ENCODE peak calls at places on chromosomes 4 and X, in nine cellular contexts. W, D, Y, P, Z, A, G, N and C are unnamed samples.
A peak's percentile ranks its signal among the peaks of the same experiment; 100 is the strongest.

GRCh38 chr4:81781824-81782223 is 310.1 kb upstream of the RASGEF1B start:
- DNase-seq in W (no peak), D (no peak), Y (no peak), P (no peak), Z (no peak), A (no peak), G (no peak), N (no peak), C (no peak)

GRCh38 chr4:13968723-13969122 is 341.2 kb upstream of the BOD1L1 start:
- DNase-seq in W (no peak), D (no peak), Y (no peak), P (no peak), Z (no peak), A (no peak), G (no peak), N (peak; percentile 56), C (no peak)

GRCh38 chr4:59571805-59572430 is 1628.2 kb upstream of the ADGRL3 start:
- DNase-seq in W (no peak), D (no peak), Y (no peak), P (no peak), Z (no peak), A (no peak), G (no peak), N (peak; percentile 1), C (no peak)

GRCh38 chr4:20319785-20320184 is 68.1 kb downstream of the SLIT2 start:
- DNase-seq in W (no peak), D (no peak), Y (no peak), P (no peak), Z (no peak), A (no peak), G (no peak), N (no peak), C (no peak)

GRCh38 chr4:91212140-91212681 is 1085.0 kb downstream of the CCSER1 start:
- DNase-seq in W (no peak), D (no peak), Y (no peak), P (no peak), Z (no peak), A (no peak), G (no peak), N (no peak), C (no peak)

GRCh38 chr4:47334597-47335185 is 128.8 kb downstream of the COMMD8 start:
- DNase-seq in W (no peak), D (no peak), Y (no peak), P (no peak), Z (no peak), A (peak; percentile 46), G (peak; percentile 22), N (peak; percentile 34), C (no peak)

GRCh38 chr4:20684852-20685763 is 15.2 kb upstream of the PACRGL start:
- DNase-seq in W (no peak), D (no peak), Y (no peak), P (no peak), Z (no peak), A (peak; percentile 40), G (peak; percentile 56), N (peak; percentile 51), C (peak; percentile 24)

GRCh38 chr4:88533088-88533790 is 9.7 kb upstream of the PYURF start:
- DNase-seq in W (no peak), D (no peak), Y (no peak), P (no peak), Z (no peak), A (no peak), G (peak; percentile 79), N (peak; percentile 79), C (no peak)

GRCh38 chr4:59553063-59553738 is 1646.9 kb upstream of the ADGRL3 start:
- DNase-seq in W (no peak), D (no peak), Y (no peak), P (no peak), Z (no peak), A (peak; percentile 47), G (peak; percentile 71), N (peak; percentile 64), C (peak; percentile 18)

GRCh38 chr4:109990307-109991257 is 77.9 kb downstream of the EGF start:
- DNase-seq in W (no peak), D (peak; percentile 85), Y (no peak), P (no peak), Z (no peak), A (no peak), G (no peak), N (no peak), C (peak; percentile 49)

GRCh38 chr4:163077611-163078010 is 89.1 kb downstream of the NAF1 start:
- DNase-seq in W (no peak), D (no peak), Y (no peak), P (no peak), Z (no peak), A (no peak), G (no peak), N (no peak), C (no peak)

GRCh38 chr4:148216866-148217814 is 225.1 kb downstream of the NR3C2 start:
- DNase-seq in W (no peak), D (peak; percentile 26), Y (no peak), P (no peak), Z (no peak), A (no peak), G (peak; percentile 9), N (no peak), C (no peak)

GRCh38 chrX:47361538-47362511 is 8.6 kb upstream of the ZNF157 start:
- DNase-seq in W (peak; percentile 84), D (peak; percentile 85), Y (peak; percentile 57), P (peak; percentile 78), Z (peak; percentile 58), A (peak; percentile 48), G (peak; percentile 92), N (peak; percentile 87), C (peak; percentile 85)

GRCh38 chr4:1055721-1056590 is 44.5 kb downstream of the FGFRL1 start:
- DNase-seq in W (no peak), D (peak; percentile 73), Y (no peak), P (peak; percentile 59), Z (no peak), A (no peak), G (no peak), N (peak; percentile 50), C (peak; percentile 68)

GRCh38 chr4:112516401-112517066 is 554 bp upstream of the NEUROG2 start:
- DNase-seq in W (no peak), D (peak; percentile 70), Y (peak; percentile 43), P (peak; percentile 73), Z (peak; percentile 43), A (no peak), G (no peak), N (peak; percentile 35), C (peak; percentile 74)

GRCh38 chr4:140637836-140638235 is 69.1 kb upstream of the UCP1 start:
- DNase-seq in W (peak; percentile 35), D (no peak), Y (peak; percentile 35), P (peak; percentile 45), Z (no peak), A (peak; percentile 51), G (peak; percentile 39), N (peak; percentile 18), C (peak; percentile 56)
- TF ChIP-seq CTCF in W (peak; percentile 88), D (peak; percentile 66), Y (peak; percentile 51), P (peak; percentile 23), Z (peak; percentile 57), A (peak; percentile 31), G (peak; percentile 44), N (peak; percentile 25), C (peak; percentile 61)

DNA sequence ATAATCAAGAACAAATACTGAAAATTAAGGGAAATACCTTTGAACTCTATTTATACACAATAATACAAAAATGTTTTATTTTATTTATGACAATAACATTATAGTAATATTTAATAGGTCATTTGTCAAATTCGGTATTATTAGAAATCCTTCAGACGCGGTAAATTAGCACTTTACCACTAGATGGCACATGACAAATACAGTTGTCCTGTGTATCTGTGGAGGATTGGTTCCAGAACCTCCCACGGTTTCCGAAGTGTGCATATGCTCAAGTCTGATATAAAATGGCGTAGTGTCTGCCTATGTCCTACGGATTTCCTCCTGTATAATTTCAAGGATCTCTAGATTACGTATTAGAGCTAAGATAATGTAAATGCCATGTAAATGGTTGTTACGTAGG is 8.1 kb upstream of the LINC00632 start:
- DNase-seq in W (no peak), D (no peak), Y (no peak), P (no peak), Z (no peak), A (peak; percentile 68), G (peak; percentile 41), N (peak; percentile 2), C (no peak)
- TF ChIP-seq CTCF in W (no peak), D (peak; percentile 42), Y (peak; percentile 26), P (no peak), Z (peak; percentile 58), A (peak; percentile 48), G (peak; percentile 23), N (peak; percentile 4), C (no peak)

DNA sequence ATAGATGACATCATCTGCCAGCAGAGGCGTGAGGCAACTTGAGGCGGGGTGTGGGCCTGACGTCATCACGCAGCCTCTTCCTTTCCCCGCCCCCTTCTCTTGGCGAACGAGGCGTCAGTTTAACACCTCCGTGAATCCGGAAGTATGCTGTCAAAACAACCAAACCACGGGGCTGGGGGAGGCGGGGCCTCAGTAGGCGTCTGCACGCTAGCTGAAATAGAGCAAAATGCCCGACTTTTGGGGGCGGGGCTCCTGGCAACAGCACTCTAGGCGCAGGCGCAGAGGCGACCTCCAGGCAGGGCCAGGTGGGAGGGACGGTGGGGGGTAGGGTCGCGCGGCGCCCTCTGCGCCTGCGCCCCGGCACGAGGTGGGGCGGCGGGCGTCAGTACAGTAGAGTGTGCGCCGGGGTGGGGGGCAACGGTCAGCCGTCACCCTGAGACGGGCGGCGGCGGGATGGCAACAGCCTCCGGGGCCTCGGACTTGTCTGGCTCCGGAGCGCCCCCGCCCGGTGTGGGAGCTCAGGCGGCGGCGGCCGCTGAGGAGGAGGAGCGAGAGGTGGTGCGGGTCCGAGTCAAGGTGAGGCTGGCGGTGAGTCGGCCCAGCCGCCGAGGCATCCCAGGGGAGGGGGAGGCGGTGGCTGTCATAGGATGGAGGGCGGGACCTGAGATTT is at the start of gene TBC1D25:
- DNase-seq in W (peak; percentile 96), D (peak; percentile 91), Y (peak; percentile 89), P (peak; percentile 95), Z (peak; percentile 90), A (peak; percentile 96), G (peak; percentile 98), N (peak; percentile 96), C (peak; percentile 90)
- TF ChIP-seq CTCF in W (peak; percentile 42), D (peak; percentile 25), Y (no peak), P (no peak), Z (peak; percentile 49), A (peak; percentile 42), G (no peak), N (peak; percentile 28), C (peak; percentile 34)

GRCh38 chr4:8319731-8320385 is 50.3 kb downstream of the HTRA3 start:
- DNase-seq in W (no peak), D (no peak), Y (no peak), P (no peak), Z (no peak), A (peak; percentile 23), G (no peak), N (peak; percentile 27), C (no peak)

GRCh38 chr4:8321220-8321619 is 51.7 kb downstream of the HTRA3 start:
- DNase-seq in W (no peak), D (no peak), Y (no peak), P (no peak), Z (no peak), A (no peak), G (no peak), N (no peak), C (no peak)

GRCh38 chr4:8319061-8319460 is 49.5 kb downstream of the HTRA3 start:
- DNase-seq in W (no peak), D (no peak), Y (no peak), P (no peak), Z (no peak), A (no peak), G (no peak), N (no peak), C (no peak)

GRCh38 chr4:8318509-8318908 is 49.0 kb downstream of the HTRA3 start:
- DNase-seq in W (no peak), D (no peak), Y (no peak), P (no peak), Z (no peak), A (no peak), G (no peak), N (no peak), C (no peak)

GRCh38 chr4:8320386-8320750 is 50.8 kb downstream of the HTRA3 start:
- DNase-seq in W (no peak), D (no peak), Y (no peak), P (peak; percentile 56), Z (no peak), A (peak; percentile 41), G (no peak), N (no peak), C (no peak)
- TF ChIP-seq CTCF in W (peak; percentile 40), D (peak; percentile 43), Y (no peak), P (peak; percentile 30), Z (peak; percentile 18), A (no peak), G (no peak), N (peak; percentile 9), C (peak; percentile 16)